ENCODE peak calls at places on chromosomes 5 and 9, in ten cellular contexts. G is mammary epithelial cell; C is aorta; Y is ovary; S is psoas muscle; W is body of pancreas; L is H1; T is stomach; K is naive thymus-derived CD4-positive, alpha-beta T cell; F is cardiac muscle cell. E is an unnamed sample.

GRCh38 chr5:123721721-123722276 is 209.8 kb downstream of the CSNK1G3 start:
- DNase-seq in C (no peak), W (no peak), G (no peak), S (no peak), T (no peak), K (no peak), F (peak; percentile 73), Y (no peak), L (no peak), E (no peak)

GRCh38 chr5:72608297-72608696 is 101.1 kb upstream of the ZNF366 start:
- DNase-seq in T (no peak), L (no peak), C (no peak), F (peak; percentile 86), W (no peak), K (no peak), S (no peak), Y (no peak), G (no peak), E (no peak)

GRCh38 chr9:94139672-94140417 is 55.6 kb downstream of the PTPDC1 start:
- DNase-seq in S (peak; percentile 93), Y (peak; percentile 94), T (peak; percentile 82), K (no peak), F (peak; percentile 98), G (peak; percentile 84), L (no peak), W (peak; percentile 81), C (peak; percentile 94), E (peak; percentile 82)

GRCh38 chr9:122394265-122395242 is 23.7 kb downstream of the PTGS1 start:
- DNase-seq in L (no peak), T (no peak), C (no peak), K (no peak), F (peak; percentile 89), Y (no peak), G (peak; percentile 48), W (no peak), S (peak; percentile 81), E (no peak)

GRCh38 chr9:122307036-122307435 is 42.4 kb downstream of the MRRF start:
- DNase-seq in C (no peak), F (no peak), W (no peak), Y (no peak), L (no peak), G (no peak), S (no peak), T (no peak), K (no peak), E (no peak)

GRCh38 chr5:34728236-34728635 is 72.1 kb downstream of the RAI14 start:
- DNase-seq in L (no peak), Y (no peak), C (no peak), W (no peak), T (no peak), G (no peak), F (no peak), S (no peak), K (no peak), E (no peak)

GRCh38 chr9:38733503-38733902 is 13.6 kb upstream of the FAM240B start:
- DNase-seq in C (no peak), L (no peak), W (no peak), F (no peak), K (no peak), T (no peak), S (no peak), G (no peak), Y (no peak), E (no peak)

GRCh38 chr9:93304574-93305496 is 120.9 kb downstream of the WNK2 start:
- DNase-seq in L (peak; percentile 46), K (no peak), T (peak; percentile 65), S (peak; percentile 87), F (peak; percentile 68), G (peak; percentile 29), W (peak; percentile 67), Y (peak; percentile 40), C (peak; percentile 87), E (peak; percentile 65)

GRCh38 chr9:92685022-92685421 is 15.1 kb upstream of the IPPK start:
- DNase-seq in L (no peak), W (no peak), Y (no peak), F (no peak), K (no peak), C (no peak), G (no peak), S (no peak), T (no peak), E (no peak)

GRCh38 chr5:17838506-17838905 is 204.2 kb downstream of the TAF11L14 start:
- DNase-seq in T (no peak), F (no peak), G (no peak), W (no peak), K (no peak), S (no peak), C (no peak), Y (no peak), L (no peak), E (no peak)

GRCh38 chr9:134401391-134401790 is 75.1 kb downstream of the RXRA start:
- DNase-seq in L (no peak), T (no peak), F (no peak), S (no peak), G (no peak), C (no peak), K (no peak), Y (no peak), W (no peak), E (no peak)

GRCh38 chr5:154107729-154108128 is 69.0 kb downstream of the MFAP3 start:
- DNase-seq in S (no peak), W (no peak), G (no peak), L (peak; percentile 15), T (no peak), K (no peak), F (no peak), Y (no peak), C (no peak), E (no peak)

GRCh38 chr9:1231998-1232919 is 182.1 kb downstream of the DMRT2 start:
- DNase-seq in T (peak; percentile 85), S (peak; percentile 76), C (no peak), Y (no peak), G (peak; percentile 6), K (no peak), F (peak; percentile 91), W (peak; percentile 80), L (no peak), E (peak; percentile 64)

GRCh38 chr9:113640418-113640817 is 176.9 kb downstream of the RGS3 start:
- DNase-seq in G (no peak), W (peak; percentile 5), L (no peak), K (no peak), Y (no peak), C (no peak), T (no peak), S (no peak), F (no peak), E (peak; percentile 31)

GRCh38 chr9:21574261-21574660 is 92.1 kb upstream of the IFNE start:
- DNase-seq in C (no peak), W (no peak), F (no peak), G (no peak), Y (no peak), T (no peak), S (no peak), K (no peak), L (no peak), E (no peak)
- H3K4me1 ChIP-seq in C (no peaks in the 10 kb centered on the region), W (no peaks in the 10 kb centered on the region), F (no peaks in the 10 kb centered on the region), G (peaks cover 38% of the 10 kb centered on the region), Y (no peaks in the 10 kb centered on the region), T (peaks cover 1% of the 10 kb centered on the region), S (no peaks in the 10 kb centered on the region), K (peaks cover 18% of the 10 kb centered on the region), L (no peaks in the 10 kb centered on the region), E (no peaks in the 10 kb centered on the region)

GRCh38 chr9:6889868-6890267 is 132.1 kb downstream of the KDM4C start:
- DNase-seq in C (no peak), W (no peak), G (no peak), T (no peak), Y (no peak), S (no peak), F (no peak), L (no peak), K (no peak), E (no peak)
- H3K4me1 ChIP-seq in C (no peaks in the 10 kb centered on the region), W (no peaks in the 10 kb centered on the region), G (no peaks in the 10 kb centered on the region), T (no peaks in the 10 kb centered on the region), Y (no peaks in the 10 kb centered on the region), S (no peaks in the 10 kb centered on the region), F (no peaks in the 10 kb centered on the region), L (no peaks in the 10 kb centered on the region), K (peaks cover 12% of the 10 kb centered on the region), E (no peaks in the 10 kb centered on the region)

GRCh38 chr9:136569526-136570148 is 23.8 kb upstream of the NOTCH1 start:
- DNase-seq in G (no peak), T (no peak), Y (no peak), W (no peak), F (no peak), C (no peak), K (no peak), S (peak; percentile 10), L (no peak), E (no peak)
- H3K4me1 ChIP-seq in G (peaks cover 20% of the 10 kb centered on the region), T (peaks cover 34% of the 10 kb centered on the region), Y (peaks cover 27% of the 10 kb centered on the region), W (peaks cover 34% of the 10 kb centered on the region), F (peaks cover 58% of the 10 kb centered on the region), C (no peaks in the 10 kb centered on the region), K (no peaks in the 10 kb centered on the region), S (peaks cover 16% of the 10 kb centered on the region), L (peaks cover 71% of the 10 kb centered on the region), E (peaks cover 14% of the 10 kb centered on the region)

DNA sequence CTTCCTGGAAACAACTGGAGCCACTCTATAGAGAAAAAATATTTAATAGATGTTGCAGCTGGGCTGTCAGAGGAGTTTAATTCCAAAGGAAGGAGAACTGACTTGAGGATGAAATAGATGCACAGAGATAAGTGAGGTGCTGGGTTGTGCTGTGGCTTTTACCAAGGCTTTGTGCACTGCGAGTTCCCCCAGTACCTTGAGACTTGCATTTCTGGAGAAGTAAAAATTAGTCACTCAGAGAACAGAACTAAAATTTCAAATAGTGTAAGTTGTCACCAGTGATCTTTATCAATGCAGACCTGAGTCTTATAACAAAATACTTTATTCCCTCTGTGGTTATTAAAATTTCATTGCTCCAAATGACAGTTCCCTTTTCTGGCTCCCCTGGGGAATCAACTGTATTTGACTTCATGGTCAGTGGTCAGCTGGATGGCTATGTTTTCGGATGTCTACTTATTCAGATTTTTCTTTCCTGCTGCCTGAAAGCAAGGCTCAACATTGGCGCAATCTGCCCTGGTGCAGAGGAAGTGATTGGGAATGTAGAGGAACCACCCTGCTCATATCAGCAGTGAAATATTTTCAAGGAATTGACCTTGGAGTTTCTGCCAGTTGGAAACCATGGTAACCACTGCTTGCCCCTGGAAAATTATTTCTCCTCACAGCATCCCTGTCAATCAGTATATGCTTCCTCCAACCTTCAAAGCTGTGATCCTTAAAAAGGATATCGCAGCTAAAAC is 238.8 kb downstream of the SMARCA2 start:
- DNase-seq in C (no peak), G (no peak), L (no peak), F (no peak), K (no peak), S (no peak), W (no peak), T (no peak), Y (no peak), E (no peak)
- H3K4me1 ChIP-seq in C (no peaks in the 10 kb centered on the region), G (no peaks in the 10 kb centered on the region), L (no peaks in the 10 kb centered on the region), F (no peaks in the 10 kb centered on the region), K (no peaks in the 10 kb centered on the region), S (no peaks in the 10 kb centered on the region), W (peaks cover under 1% of the 10 kb centered on the region), T (no peaks in the 10 kb centered on the region), Y (peaks cover 2% of the 10 kb centered on the region), E (no peaks in the 10 kb centered on the region)

DNA sequence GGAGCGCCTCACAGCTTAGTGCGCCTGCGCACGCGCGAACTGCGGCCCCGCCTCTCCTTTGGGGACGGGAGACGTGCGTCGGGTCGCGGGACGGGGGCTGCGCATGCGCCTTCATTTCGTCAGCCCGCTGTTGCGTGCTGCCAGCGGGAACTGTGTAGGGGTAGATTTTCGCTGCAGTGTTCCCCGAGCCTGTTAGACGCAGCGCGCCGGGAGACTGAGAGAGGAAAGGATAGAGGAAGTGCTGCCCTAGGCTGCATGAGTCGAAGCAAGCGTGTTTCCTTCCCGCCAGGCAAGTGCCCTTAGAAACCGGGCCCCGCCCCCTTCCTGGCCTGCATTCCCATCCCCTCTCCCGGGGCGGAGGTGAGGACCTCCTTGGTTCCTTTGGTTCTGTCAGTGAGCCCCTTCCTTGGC is 12.3 kb downstream of the ITGA1 start:
- DNase-seq in C (peak; percentile 99), W (peak; percentile 97), S (peak; percentile 98), L (peak; percentile 83), K (peak; percentile 94), T (peak; percentile 96), Y (peak; percentile 96), G (peak; percentile 90), F (peak; percentile 96), E (peak; percentile 85)
- H3K4me1 ChIP-seq in C (peaks cover 6% of the 10 kb centered on the region), W (peaks cover 38% of the 10 kb centered on the region), S (peaks cover 38% of the 10 kb centered on the region), L (peaks cover 10% of the 10 kb centered on the region), K (peaks cover 25% of the 10 kb centered on the region), T (peaks cover 51% of the 10 kb centered on the region), Y (peaks cover 4% of the 10 kb centered on the region), G (peaks cover 20% of the 10 kb centered on the region), F (peaks cover 30% of the 10 kb centered on the region), E (peaks cover 6% of the 10 kb centered on the region)